ENCODE peak calls at places on chromosome X, in four cellular contexts. One of them, this sample, is unnamed.

GRCh38 chrX:12349201-12349600 is 210.9 kb downstream of the FRMPD4 start:
- DNase-seq in HCT116: no peak
- DNase-seq in heart right ventricle: no peak
- DNase-seq in coronary artery: no peak
- DNase-seq in this sample: no peak

GRCh38 chrX:66200855-66201795 is 37.1 kb downstream of the HEPH start:
- DNase-seq in HCT116: no peak
- DNase-seq in heart right ventricle: no peak
- DNase-seq in coronary artery: no peak
- DNase-seq in this sample: no peak

GRCh38 chrX:25344191-25344936 is 328.6 kb upstream of the ARX start:
- DNase-seq in HCT116: no peak
- DNase-seq in heart right ventricle: no peak
- DNase-seq in coronary artery: no peak
- DNase-seq in this sample: no peak

GRCh38 chrX:153639177-153640044 is 7.6 kb upstream of the DUSP9 start:
- DNase-seq in HCT116: no peak
- DNase-seq in heart right ventricle: no peak
- DNase-seq in coronary artery: peak; percentile 63
- DNase-seq in this sample: no peak

GRCh38 chrX:3532571-3532970 is 180.9 kb downstream of the PRKX start:
- DNase-seq in HCT116: no peak
- DNase-seq in heart right ventricle: no peak
- DNase-seq in coronary artery: no peak
- DNase-seq in this sample: no peak

GRCh38 chrX:123186796-123187195 is 2.7 kb downstream of the GRIA3 start:
- DNase-seq in HCT116: no peak
- DNase-seq in heart right ventricle: no peak
- DNase-seq in coronary artery: no peak
- DNase-seq in this sample: no peak

GRCh38 chrX:110692876-110693275 is 102.7 kb downstream of the CHRDL1 start:
- DNase-seq in HCT116: no peak
- DNase-seq in heart right ventricle: no peak
- DNase-seq in coronary artery: no peak
- DNase-seq in this sample: no peak

GRCh38 chrX:37314526-37314925 is 34.6 kb upstream of the PRRG1 start:
- DNase-seq in HCT116: no peak
- DNase-seq in heart right ventricle: no peak
- DNase-seq in coronary artery: no peak
- DNase-seq in this sample: no peak

GRCh38 chrX:101485212-101486064 is at the start of gene ARMCX4:
- DNase-seq in HCT116: no peak
- DNase-seq in heart right ventricle: peak; percentile 46
- DNase-seq in coronary artery: no peak
- DNase-seq in this sample: peak; percentile 75

GRCh38 chrX:31223817-31224216 is 152.0 kb upstream of the FTHL17 start:
- DNase-seq in HCT116: no peak
- DNase-seq in heart right ventricle: no peak
- DNase-seq in coronary artery: no peak
- DNase-seq in this sample: no peak

GRCh38 chrX:132732236-132732635 is 226.2 kb downstream of the HS6ST2 start:
- DNase-seq in HCT116: no peak
- DNase-seq in heart right ventricle: no peak
- DNase-seq in coronary artery: no peak
- DNase-seq in this sample: no peak

GRCh38 chrX:94524867-94525266 is 850.9 kb downstream of the FAM133A start:
- DNase-seq in HCT116: no peak
- DNase-seq in heart right ventricle: no peak
- DNase-seq in coronary artery: no peak
- DNase-seq in this sample: no peak

GRCh38 chrX:132146456-132146855 is 18.6 kb upstream of the FRMD7 start:
- DNase-seq in HCT116: no peak
- DNase-seq in heart right ventricle: no peak
- DNase-seq in coronary artery: no peak
- DNase-seq in this sample: no peak

GRCh38 chrX:153723351-153724251 is 586 bp downstream of the BCAP31 start:
- DNase-seq in HCT116: no peak
- DNase-seq in heart right ventricle: peak; percentile 36
- DNase-seq in coronary artery: no peak
- DNase-seq in this sample: no peak

GRCh38 chrX:77422886-77423648 is 24.1 kb upstream of the FGF16 start:
- DNase-seq in HCT116: no peak
- DNase-seq in heart right ventricle: no peak
- DNase-seq in coronary artery: no peak
- DNase-seq in this sample: no peak

GRCh38 chrX:120316587-120317283 is 5.5 kb upstream of the TMEM255A start:
- DNase-seq in HCT116: peak; percentile 41
- DNase-seq in heart right ventricle: no peak
- DNase-seq in coronary artery: no peak
- DNase-seq in this sample: no peak

GRCh38 chrX:152639426-152639825 is 1.7 kb downstream of the GABRQ start:
- DNase-seq in HCT116: no peak
- DNase-seq in heart right ventricle: no peak
- DNase-seq in coronary artery: no peak
- DNase-seq in this sample: no peak

GRCh38 chrX:108036298-108036973 is 8.4 kb upstream of the VSIG1 start:
- DNase-seq in HCT116: no peak
- DNase-seq in heart right ventricle: no peak
- DNase-seq in coronary artery: no peak
- DNase-seq in this sample: no peak

GRCh38 chrX:104205548-104205947 is 39.3 kb downstream of the FAM199X start:
- DNase-seq in HCT116: no peak
- DNase-seq in heart right ventricle: no peak
- DNase-seq in coronary artery: no peak
- DNase-seq in this sample: no peak

GRCh38 chrX:13742397-13743176 is 8.0 kb downstream of the OFD1 start:
- DNase-seq in HCT116: no peak
- DNase-seq in heart right ventricle: no peak
- DNase-seq in coronary artery: no peak
- DNase-seq in this sample: no peak

GRCh38 chrX:37666516-37666915 is 19.1 kb upstream of the XK start:
- DNase-seq in HCT116: no peak
- DNase-seq in heart right ventricle: no peak
- DNase-seq in coronary artery: no peak
- DNase-seq in this sample: no peak

GRCh38 chrX:154526901-154527675 is 11.1 kb upstream of the FAM3A start:
- DNase-seq in HCT116: peak; percentile 27
- DNase-seq in heart right ventricle: peak; percentile 68
- DNase-seq in coronary artery: no peak
- DNase-seq in this sample: peak; percentile 76

GRCh38 chrX:150211988-150212387 is 151.1 kb upstream of the MAMLD1 start:
- DNase-seq in HCT116: no peak
- DNase-seq in heart right ventricle: no peak
- DNase-seq in coronary artery: peak; percentile 22
- DNase-seq in this sample: no peak

GRCh38 chrX:122517781-122518180 is 666.3 kb upstream of the GRIA3 start:
- DNase-seq in HCT116: no peak
- DNase-seq in heart right ventricle: no peak
- DNase-seq in coronary artery: no peak
- DNase-seq in this sample: no peak

GRCh38 chrX:41863343-41864203 is 59.8 kb downstream of the CASK start:
- DNase-seq in HCT116: no peak
- DNase-seq in heart right ventricle: no peak
- DNase-seq in coronary artery: no peak
- DNase-seq in this sample: no peak

GRCh38 chrX:106168107-106168506 is at the start of gene PWWP3B:
- DNase-seq in HCT116: peak; percentile 38
- DNase-seq in heart right ventricle: peak; percentile 26
- DNase-seq in coronary artery: no peak
- DNase-seq in this sample: peak; percentile 46

GRCh38 chrX:18964880-18965279 is 19.0 kb downstream of the PHKA2 start:
- DNase-seq in HCT116: no peak
- DNase-seq in heart right ventricle: no peak
- DNase-seq in coronary artery: no peak
- DNase-seq in this sample: no peak

GRCh38 chrX:36684053-36684452 is 324.1 kb upstream of the FAM47C start:
- DNase-seq in HCT116: no peak
- DNase-seq in heart right ventricle: no peak
- DNase-seq in coronary artery: no peak
- DNase-seq in this sample: no peak

GRCh38 chrX:115494133-115494532 is 66.8 kb upstream of the PLS3 start:
- DNase-seq in HCT116: no peak
- DNase-seq in heart right ventricle: no peak
- DNase-seq in coronary artery: no peak
- DNase-seq in this sample: no peak

GRCh38 chrX:2811271-2811670 is 17.5 kb upstream of the GYG2 start:
- DNase-seq in HCT116: no peak
- DNase-seq in heart right ventricle: no peak
- DNase-seq in coronary artery: peak; percentile 22
- DNase-seq in this sample: no peak

GRCh38 chrX:49884290-49884862 is 5.1 kb downstream of the USP27X start:
- DNase-seq in HCT116: peak; percentile 26
- DNase-seq in heart right ventricle: peak; percentile 59
- DNase-seq in coronary artery: no peak
- DNase-seq in this sample: no peak

GRCh38 chrX:584572-584971 is 46.0 kb upstream of the SHOX start:
- DNase-seq in HCT116: no peak
- DNase-seq in heart right ventricle: no peak
- DNase-seq in coronary artery: no peak
- DNase-seq in this sample: no peak

GRCh38 chrX:17655232-17656034 is 81.9 kb upstream of the SCML1 start:
- DNase-seq in HCT116: no peak
- DNase-seq in heart right ventricle: peak; percentile 11
- DNase-seq in coronary artery: no peak
- DNase-seq in this sample: peak; percentile 45
- H3K4me3 ChIP-seq in HCT116: no peak overlapping the region
- H3K4me3 ChIP-seq in heart right ventricle: peak overlapping the region; percentile 44
- H3K4me3 ChIP-seq in coronary artery: peak overlapping the region; percentile 68
- H3K4me3 ChIP-seq in this sample: peak overlapping the region; percentile 46

GRCh38 chrX:118455013-118455412 is 40.6 kb upstream of the DOCK11 start:
- DNase-seq in HCT116: no peak
- DNase-seq in heart right ventricle: no peak
- DNase-seq in coronary artery: no peak
- DNase-seq in this sample: no peak
- H3K27ac ChIP-seq in HCT116: no peak overlapping the region
- H3K27ac ChIP-seq in heart right ventricle: no peak overlapping the region
- H3K27ac ChIP-seq in coronary artery: no peak overlapping the region
- H3K27ac ChIP-seq in this sample: no peak overlapping the region

GRCh38 chrX:40473460-40474204 is 107.1 kb upstream of the ATP6AP2 start:
- DNase-seq in HCT116: no peak
- DNase-seq in heart right ventricle: no peak
- DNase-seq in coronary artery: no peak
- DNase-seq in this sample: no peak

GRCh38 chrX:40469316-40469715 is 111.5 kb upstream of the ATP6AP2 start:
- DNase-seq in HCT116: no peak
- DNase-seq in heart right ventricle: no peak
- DNase-seq in coronary artery: no peak
- DNase-seq in this sample: no peak

GRCh38 chrX:40470830-40471429 is 109.8 kb upstream of the ATP6AP2 start:
- DNase-seq in HCT116: peak; percentile 13
- DNase-seq in heart right ventricle: no peak
- DNase-seq in coronary artery: no peak
- DNase-seq in this sample: no peak

GRCh38 chrX:40474205-40474626 is 106.6 kb upstream of the ATP6AP2 start:
- DNase-seq in HCT116: no peak
- DNase-seq in heart right ventricle: no peak
- DNase-seq in coronary artery: no peak
- DNase-seq in this sample: no peak

DNA sequence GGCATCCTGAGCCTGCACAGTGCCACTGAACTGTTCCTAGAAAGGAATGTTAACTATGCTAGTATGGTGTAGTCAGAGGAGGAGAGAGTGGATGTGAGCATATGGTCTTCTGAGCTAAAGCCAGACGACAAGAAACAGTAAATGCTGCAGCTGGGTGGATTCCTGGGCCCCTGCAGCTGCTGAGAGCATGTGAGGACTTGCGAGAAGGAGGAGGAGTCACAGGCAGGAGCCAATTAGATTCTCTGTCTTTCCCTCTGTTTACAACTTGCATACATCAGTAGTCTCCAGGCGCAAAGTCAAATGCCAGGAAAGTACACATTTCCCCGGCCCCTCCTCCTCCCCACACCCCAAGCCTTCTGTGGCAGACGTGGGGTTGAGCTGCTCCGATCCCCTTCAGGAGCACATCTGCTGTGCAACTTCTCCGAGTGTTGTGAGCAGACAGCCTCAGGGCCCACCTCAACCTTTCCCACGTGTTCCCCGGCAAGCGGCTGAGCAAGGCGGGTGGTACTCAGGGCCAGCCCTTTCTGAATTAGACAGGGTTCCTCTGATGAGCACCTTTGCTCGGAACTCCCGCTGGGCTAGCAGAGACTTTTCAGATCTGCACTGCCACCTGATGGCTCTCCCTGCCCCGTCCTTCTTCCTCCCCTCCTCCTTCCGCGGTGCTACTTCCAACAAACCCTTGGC is 108.7 kb upstream of the ATP6AP2 start:
- DNase-seq in HCT116: no peak
- DNase-seq in heart right ventricle: no peak
- DNase-seq in coronary artery: no peak
- DNase-seq in this sample: peak; percentile 55
- TF ChIP-seq CTCF in HCT116: no peak
- TF ChIP-seq CTCF in heart right ventricle: no peak
- TF ChIP-seq CTCF in coronary artery: no peak
- TF ChIP-seq CTCF in this sample: peak; percentile 54

GRCh38 chrX:70432936-70433847 is 10.1 kb downstream of the GDPD2 start:
- DNase-seq in HCT116: no peak
- DNase-seq in heart right ventricle: no peak
- DNase-seq in coronary artery: no peak
- DNase-seq in this sample: no peak
- H3K4me3 ChIP-seq in HCT116: peak overlapping the region; percentile 51
- H3K4me3 ChIP-seq in heart right ventricle: peak overlapping the region; percentile 80
- H3K4me3 ChIP-seq in coronary artery: peak overlapping the region; percentile 76
- H3K4me3 ChIP-seq in this sample: peak overlapping the region; percentile 59

GRCh38 chrX:17632942-17633341 is 104.4 kb upstream of the SCML1 start:
- DNase-seq in HCT116: no peak
- DNase-seq in heart right ventricle: no peak
- DNase-seq in coronary artery: no peak
- DNase-seq in this sample: no peak
- H3K27ac ChIP-seq in HCT116: no peak overlapping the region
- H3K27ac ChIP-seq in heart right ventricle: no peak overlapping the region
- H3K27ac ChIP-seq in coronary artery: no peak overlapping the region
- H3K27ac ChIP-seq in this sample: no peak overlapping the region

DNA sequence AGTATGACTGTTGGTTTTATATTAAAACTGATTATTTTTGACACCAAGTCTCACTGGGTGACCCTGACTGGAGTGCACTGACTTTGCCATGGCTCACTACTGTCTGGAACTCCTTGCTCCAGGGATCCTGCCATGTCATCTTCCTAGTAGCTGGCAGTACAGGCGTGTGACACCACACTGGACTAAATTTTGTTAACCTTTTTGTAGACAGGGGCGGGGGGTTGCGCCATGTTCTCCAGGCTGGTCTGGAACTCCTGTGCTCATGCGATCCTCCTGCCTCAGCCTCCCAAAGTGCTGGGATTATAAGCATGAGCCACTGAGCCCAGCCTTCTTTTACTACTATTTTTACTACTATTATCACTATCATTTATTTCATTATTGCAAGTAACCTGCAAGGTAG is 8.9 kb downstream of the XAGE1A start:
- DNase-seq in HCT116: no peak
- DNase-seq in heart right ventricle: no peak
- DNase-seq in coronary artery: peak; percentile 26
- DNase-seq in this sample: no peak
- TF ChIP-seq CTCF in HCT116: no peak
- TF ChIP-seq CTCF in heart right ventricle: no peak
- TF ChIP-seq CTCF in coronary artery: no peak
- TF ChIP-seq CTCF in this sample: no peak

This sample was measured in dorsolateral prefrontal cortex.